ENCODE peak calls at places on chromosomes 13 and 19, in four cellular contexts. R is GM06990, F is AG10803, M is transverse colon. H is an unnamed sample.

GRCh38 chr13:70253834-70254233 is 145.6 kb upstream of the KLHL1 start:
- DNase-seq in F (no peak), R (no peak), M (no peak), H (peak)

GRCh38 chr13:48448963-48449614 is 36.2 kb upstream of the LPAR6 start:
- DNase-seq in R (no peak), M (no peak), F (peak), H (peak)

GRCh38 chr13:94713556-94714182 is 1.3 kb upstream of the SOX21 start:
- DNase-seq in F (no peak), M (no peak), R (no peak), H (no peak)

GRCh38 chr13:77329133-77330008 is 2.5 kb upstream of the MYCBP2 start:
- DNase-seq in F (peak), R (peak), M (peak), H (peak)

GRCh38 chr19:57280913-57281425 is 684 bp downstream of the ZNF460 start:
- DNase-seq in M (no peak), F (no peak), R (peak), H (no peak)

GRCh38 chr13:110681868-110682550 is 23.9 kb downstream of the CARS2 start:
- DNase-seq in R (no peak), F (no peak), M (no peak), H (no peak)

GRCh38 chr19:47330466-47330869 is 1.5 kb upstream of the C5AR2 start:
- DNase-seq in R (no peak), M (no peak), F (no peak), H (no peak)

GRCh38 chr19:6509118-6509971 is 7.2 kb upstream of the TUBB4A start:
- DNase-seq in R (no peak), M (no peak), F (no peak), H (no peak)

GRCh38 chr19:41175825-41176734 is 16.9 kb upstream of the CYP2S1 start:
- DNase-seq in M (peak), F (peak), R (no peak), H (peak)

GRCh38 chr19:40502647-40503046 is 35.8 kb downstream of the SPTBN4 start:
- DNase-seq in R (no peak), F (no peak), M (peak), H (no peak)

GRCh38 chr13:112233256-112233655 is 142.9 kb upstream of the SPACA7 start:
- DNase-seq in R (no peak), M (no peak), F (no peak), H (no peak)

GRCh38 chr13:110471833-110472162 is 89.7 kb downstream of the RAB20 start:
- DNase-seq in M (peak), R (peak), F (no peak), H (peak)

GRCh38 chr13:37134411-37135041 is 29.1 kb upstream of the CSNK1A1L start:
- DNase-seq in M (no peak), R (no peak), F (peak), H (peak)

GRCh38 chr13:112999414-113000177 is 30.6 kb downstream of the MCF2L start:
- DNase-seq in R (no peak), M (no peak), F (no peak), H (no peak)

GRCh38 chr13:114015608-114016295 is 41.9 kb upstream of the C13orf46 start:
- DNase-seq in F (no peak), R (no peak), M (peak), H (no peak)

GRCh38 chr13:29472317-29472961 is 123.0 kb downstream of the SLC7A1 start:
- DNase-seq in F (peak), M (peak), R (no peak), H (peak)

GRCh38 chr19:47511128-47511517 is 3.7 kb downstream of the NAPA start:
- DNase-seq in R (no peak), F (no peak), M (no peak), H (no peak)

GRCh38 chr19:51016798-51017683 is 2.5 kb downstream of the KLK10 start:
- DNase-seq in F (peak), R (no peak), M (peak), H (no peak)

GRCh38 chr19:51691122-51692064 is 1.7 kb upstream of the SPACA6 start:
- DNase-seq in M (no peak), F (peak), R (no peak), H (peak)

GRCh38 chr13:87093399-87093798 is 577.8 kb upstream of the SLITRK5 start:
- DNase-seq in M (no peak), R (no peak), F (no peak), H (peak)

GRCh38 chr13:97091202-97091601 is 96.9 kb upstream of the OXGR1 start:
- DNase-seq in R (no peak), M (no peak), F (no peak), H (no peak)

GRCh38 chr19:40445945-40446784 is 2.0 kb upstream of the SERTAD3 start:
- DNase-seq in R (no peak), M (peak), F (peak), H (no peak)

GRCh38 chr13:29162638-29163037 is 342.5 kb downstream of the MTUS2 start:
- DNase-seq in M (no peak), R (no peak), F (peak), H (peak)

GRCh38 chr13:27658569-27658968 is 36.9 kb downstream of the POLR1D start:
- DNase-seq in F (peak), M (no peak), R (no peak), H (peak)

GRCh38 chr19:49423985-49424303 is 703 bp upstream of the PTH2 start:
- DNase-seq in F (no peak), M (no peak), R (no peak), H (no peak)

GRCh38 chr13:30731658-30732390 is 3.5 kb upstream of the ALOX5AP start:
- DNase-seq in M (no peak), F (no peak), R (no peak), H (no peak)

GRCh38 chr19:1853295-1854031 is 5.2 kb upstream of the REXO1 start:
- DNase-seq in R (peak), M (peak), F (peak), H (no peak)

GRCh38 chr19:13150919-13151604 is 851 bp downstream of the IER2 start:
- DNase-seq in F (no peak), R (peak), M (no peak), H (no peak)

GRCh38 chr13:75636339-75637095 is 387 bp downstream of the LMO7 start:
- DNase-seq in F (peak), M (peak), R (peak), H (no peak)

GRCh38 chr13:106700007-106700950 is 132.3 kb upstream of the ARGLU1 start:
- DNase-seq in F (no peak), R (no peak), M (no peak), H (no peak)

GRCh38 chr13:73991884-73992283 is 142.3 kb downstream of the KLF12 start:
- DNase-seq in M (no peak), F (no peak), R (no peak), H (no peak)

GRCh38 chr13:112078879-112079526 is 12.1 kb downstream of the SOX1 start:
- DNase-seq in R (no peak), F (no peak), M (no peak), H (no peak)

GRCh38 chr13:112014857-112015256 is 52.1 kb upstream of the SOX1 start:
- DNase-seq in F (no peak), M (no peak), R (peak), H (no peak)

GRCh38 chr19:49528211-49528771 is 488 bp downstream of the RCN3 start:
- DNase-seq in R (no peak), M (no peak), F (peak), H (peak)

GRCh38 chr13:113322890-113323651 is 26.0 kb downstream of the LAMP1 start:
- DNase-seq in F (no peak), R (no peak), M (no peak), H (no peak)

GRCh38 chr13:93716623-93717022 is 490.0 kb downstream of the GPC6 start:
- DNase-seq in F (no peak), R (no peak), M (no peak), H (no peak)

GRCh38 chr13:24625870-24626419 is 54.3 kb upstream of the ATP12A start:
- DNase-seq in M (no peak), F (no peak), R (no peak), H (no peak)

GRCh38 chr13:20822406-20822805 is 48.6 kb upstream of the EEF1AKMT1 start:
- DNase-seq in F (no peak), M (no peak), R (no peak), H (no peak)

GRCh38 chr13:20824762-20825161 is 51.0 kb upstream of the EEF1AKMT1 start:
- DNase-seq in M (no peak), R (no peak), F (peak), H (peak)

GRCh38 chr13:20826301-20826700 is 52.5 kb upstream of the EEF1AKMT1 start:
- DNase-seq in R (no peak), F (no peak), M (no peak), H (no peak)

GRCh38 chr13:20825476-20825875 is 51.7 kb upstream of the EEF1AKMT1 start:
- DNase-seq in M (no peak), R (no peak), F (peak), H (peak)

DNA sequence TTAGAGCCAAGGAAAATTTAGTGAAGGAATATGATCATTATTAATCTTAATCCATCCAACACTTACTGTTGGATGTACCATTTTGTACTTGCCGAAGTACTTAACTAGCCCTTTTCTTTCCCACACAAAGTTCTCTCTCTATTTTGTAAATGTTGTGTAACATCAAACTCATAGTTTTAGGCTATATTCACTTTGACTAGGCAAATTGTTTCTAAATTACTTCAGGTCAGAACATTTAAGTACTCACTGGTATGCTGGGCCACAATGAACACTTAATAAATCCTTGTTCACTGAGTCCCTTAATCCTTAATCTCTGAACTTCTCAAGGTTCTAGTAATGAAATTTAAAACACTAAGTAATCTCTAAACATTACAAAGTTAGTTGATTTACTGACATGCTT is 49.3 kb upstream of the EEF1AKMT1 start:
- DNase-seq in M (no peak), F (peak), R (no peak), H (no peak)
- TF ChIP-seq CTCF in M (no peak), F (no peak), R (no peak), H (no peak)

DNA sequence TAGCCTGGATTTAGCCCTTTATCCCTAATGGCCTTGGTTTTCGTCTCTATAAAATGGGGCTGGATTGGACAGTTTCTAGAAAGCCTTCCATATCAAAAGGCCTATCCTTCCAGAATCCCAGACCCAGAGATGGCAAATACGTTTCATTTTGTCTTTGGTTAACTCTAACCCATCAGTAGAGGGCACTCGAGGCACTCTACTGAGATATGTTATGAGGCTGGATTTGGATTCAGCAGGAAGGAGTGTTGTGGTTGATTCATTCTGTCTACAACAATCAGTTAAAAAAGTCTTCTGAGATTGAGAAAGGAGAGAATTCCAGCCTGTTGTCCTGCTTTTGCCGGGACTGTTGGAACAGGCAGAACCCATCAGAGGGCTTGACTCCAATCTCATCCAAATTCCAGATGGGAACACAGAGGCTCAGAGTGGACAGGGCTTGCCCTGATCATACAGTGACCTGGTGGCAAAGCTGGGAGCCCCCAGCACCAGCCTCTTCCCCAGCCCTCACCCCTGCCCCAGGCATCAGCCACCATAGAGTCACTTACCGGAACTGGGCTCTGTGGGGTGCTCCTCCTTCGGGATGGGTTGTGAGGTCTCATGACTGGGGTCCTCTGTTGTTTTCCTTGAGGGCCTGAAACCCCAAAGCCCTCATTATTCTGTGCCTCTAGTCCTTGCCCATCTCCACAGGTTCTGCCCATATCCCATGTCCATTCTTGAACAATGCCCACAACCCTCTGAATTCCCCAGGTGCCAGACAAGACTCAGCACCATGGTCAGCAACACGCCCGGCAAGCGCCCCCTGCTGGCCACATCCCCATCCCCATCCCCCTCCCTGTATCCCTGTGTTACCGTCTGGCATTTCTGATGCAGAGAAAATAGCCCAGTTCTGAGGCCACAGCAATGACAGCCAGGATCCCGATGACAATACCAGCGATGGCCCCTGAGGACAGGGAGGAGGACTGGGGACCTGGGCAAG is 12.3 kb upstream of the ZNF180 start:
- DNase-seq in R (no peak), F (peak), M (peak), H (peak)
- TF ChIP-seq CTCF in R (peak), F (peak), M (no peak), H (peak)

GRCh38 chr19:5028229-5028886 is 59.4 kb downstream of the KDM4B start:
- DNase-seq in R (no peak), F (no peak), M (no peak), H (no peak)

GRCh38 chr19:5030136-5030820 is 61.4 kb downstream of the KDM4B start:
- DNase-seq in R (no peak), M (no peak), F (no peak), H (no peak)

GRCh38 chr19:5025027-5025426 is 56.1 kb downstream of the KDM4B start:
- DNase-seq in R (no peak), F (no peak), M (no peak), H (no peak)

GRCh38 chr19:5024282-5024681 is 55.4 kb downstream of the KDM4B start:
- DNase-seq in M (no peak), R (no peak), F (no peak), H (no peak)

GRCh38 chr19:5026706-5027273 is 57.9 kb downstream of the KDM4B start:
- DNase-seq in F (no peak), M (no peak), R (no peak), H (no peak)
- TF ChIP-seq CTCF in F (peak), M (no peak), R (no peak), H (no peak)

GRCh38 chr19:11989112-11989456 is 24.2 kb downstream of the ZNF763 start:
- DNase-seq in R (no peak), F (no peak), M (no peak), H (no peak)

GRCh38 chr19:11984986-11985385 is 20.1 kb downstream of the ZNF763 start:
- DNase-seq in M (no peak), F (no peak), R (peak), H (no peak)

GRCh38 chr19:11982526-11982925 is 17.7 kb downstream of the ZNF763 start:
- DNase-seq in F (no peak), M (no peak), R (no peak), H (no peak)

GRCh38 chr19:11986754-11987153 is 21.9 kb downstream of the ZNF763 start:
- DNase-seq in R (no peak), F (no peak), M (no peak), H (no peak)

GRCh38 chr19:11987405-11988231 is 22.8 kb downstream of the ZNF763 start:
- DNase-seq in R (peak), F (peak), M (peak), H (peak)
- TF ChIP-seq CTCF in R (no peak), F (no peak), M (no peak), H (no peak)

GRCh38 chr13:50690020-50690419 is 153.5 kb downstream of the DLEU7 start:
- DNase-seq in R (no peak), F (peak), M (no peak), H (no peak)

GRCh38 chr13:50691176-50691681 is 152.3 kb downstream of the DLEU7 start:
- DNase-seq in M (no peak), R (no peak), F (no peak), H (peak)

GRCh38 chr13:50692396-50692915 is 151.0 kb downstream of the DLEU7 start:
- DNase-seq in M (no peak), R (no peak), F (peak), H (peak)

GRCh38 chr13:50693755-50694154 is 149.7 kb downstream of the DLEU7 start:
- DNase-seq in F (peak), M (no peak), R (no peak), H (peak)

DNA sequence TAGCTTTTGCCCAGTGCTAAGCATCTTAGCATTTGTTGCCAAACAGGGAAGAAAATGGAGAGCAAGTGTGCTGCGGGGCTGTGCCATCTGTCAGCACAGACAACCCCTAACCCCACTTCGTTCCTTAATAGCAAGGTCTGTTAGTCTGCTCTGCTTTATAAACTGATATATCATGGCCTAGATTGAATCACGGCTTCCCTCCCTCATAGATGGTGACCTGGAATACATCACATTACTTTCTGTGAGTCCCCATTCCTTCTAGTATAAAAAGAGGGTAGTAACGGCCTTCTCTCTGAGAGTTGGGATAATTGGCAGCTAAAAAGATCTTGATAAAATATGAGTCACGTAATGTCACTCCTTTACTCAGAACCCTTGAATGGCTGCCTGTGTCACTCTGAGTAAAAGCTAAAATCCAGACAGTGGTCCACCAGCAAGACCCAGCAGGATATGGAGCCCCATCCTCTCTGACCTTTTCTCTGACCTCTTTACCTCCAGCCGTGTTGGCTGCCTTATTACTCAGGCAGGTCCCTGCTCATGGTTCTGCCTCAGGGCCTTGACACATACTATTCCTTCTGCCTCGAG is 151.7 kb downstream of the DLEU7 start:
- DNase-seq in M (no peak), F (no peak), R (no peak), H (peak)
- TF ChIP-seq CTCF in M (no peak), F (no peak), R (no peak), H (no peak)

GRCh38 chr13:72973234-72973633 is 85.6 kb upstream of the KLF5 start:
- DNase-seq in R (no peak), F (no peak), M (no peak), H (no peak)
- TF ChIP-seq CTCF in R (no peak), F (no peak), M (no peak), H (no peak)

GRCh38 chr13:91375119-91375729 is 23.2 kb upstream of the GPC5 start:
- DNase-seq in M (no peak), R (no peak), F (peak), H (no peak)
- TF ChIP-seq CTCF in M (peak), R (peak), F (peak), H (peak)

DNA sequence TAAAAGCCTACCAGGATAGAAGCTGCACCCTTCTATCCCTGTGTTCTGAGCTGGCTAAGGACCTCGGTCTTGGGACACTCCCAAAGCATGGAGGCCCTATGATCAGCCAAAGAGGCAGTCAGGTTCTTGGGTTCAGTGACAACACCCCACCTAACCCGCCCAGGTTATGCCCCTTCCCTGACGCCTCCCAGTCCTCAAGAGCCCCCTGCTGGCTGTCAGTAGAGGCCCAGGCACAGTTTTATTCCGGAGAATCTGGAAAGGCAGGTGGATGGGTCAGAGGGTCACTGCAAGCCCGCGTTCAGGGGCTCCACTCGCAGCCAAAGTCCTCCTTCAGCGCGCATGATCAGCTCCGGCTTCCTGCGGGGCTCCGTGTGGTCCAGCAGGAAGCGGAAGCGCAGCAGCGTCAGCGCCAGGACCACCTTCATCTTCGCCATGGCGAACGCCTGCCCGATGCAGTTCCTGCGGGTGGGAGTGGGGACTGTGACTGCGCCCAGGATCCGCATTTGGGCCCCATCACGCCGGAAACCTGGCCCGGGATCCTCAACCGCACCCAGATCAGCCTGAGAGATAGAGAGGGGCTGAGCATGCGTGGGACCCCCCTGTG is 22.3 kb downstream of the OR10H3 start:
- DNase-seq in M (peak), F (no peak), R (no peak), H (no peak)
- TF ChIP-seq CTCF in M (peak), F (no peak), R (peak), H (no peak)

GRCh38 chr13:99135591-99135990 is 65.1 kb upstream of the UBAC2 start:
- DNase-seq in F (no peak), R (no peak), M (no peak), H (no peak)
- TF ChIP-seq CTCF in F (no peak), R (no peak), M (no peak), H (no peak)

GRCh38 chr19:853014-853553 is 981 bp downstream of the ELANE start:
- DNase-seq in F (no peak), R (no peak), M (no peak), H (no peak)
- TF ChIP-seq CTCF in F (no peak), R (no peak), M (no peak), H (no peak)

H was measured in astrocyte.